ENCODE peak calls at places on chromosomes 12 and 14, in five cellular contexts. One of them, this sample, is unnamed.

GRCh38 chr12:402127-402456 is 648 bp downstream of the CCDC77 start:
- DNase-seq in T-helper 17 cell: no peak
- DNase-seq in NCI-H1417 treated with DMSO at 0.1 percent for 48 hours: no peak
- DNase-seq in ecto neural progenitor cell: peak; percentile 49
- DNase-seq in NCI-H226: no peak
- DNase-seq in this sample: no peak

GRCh38 chr12:15527201-15527782 is 205.0 kb downstream of the PTPRO start:
- DNase-seq in NCI-H1417 treated with DMSO at 0.1 percent for 48 hours: no peak
- DNase-seq in NCI-H226: peak; percentile 56
- DNase-seq in ecto neural progenitor cell: no peak
- DNase-seq in T-helper 17 cell: no peak
- DNase-seq in this sample: peak; percentile 60

GRCh38 chr14:54364555-54365415 is 32.0 kb upstream of the CDKN3 start:
- DNase-seq in NCI-H1417 treated with DMSO at 0.1 percent for 48 hours: no peak
- DNase-seq in T-helper 17 cell: no peak
- DNase-seq in ecto neural progenitor cell: no peak
- DNase-seq in NCI-H226: peak; percentile 63
- DNase-seq in this sample: no peak

GRCh38 chr14:45252356-45253069 is 489 bp downstream of the MIS18BP1 start:
- DNase-seq in ecto neural progenitor cell: no peak
- DNase-seq in NCI-H226: no peak
- DNase-seq in T-helper 17 cell: no peak
- DNase-seq in NCI-H1417 treated with DMSO at 0.1 percent for 48 hours: no peak
- DNase-seq in this sample: no peak

GRCh38 chr14:105378199-105378598 is 20.1 kb upstream of the TEX22 start:
- DNase-seq in ecto neural progenitor cell: no peak
- DNase-seq in NCI-H1417 treated with DMSO at 0.1 percent for 48 hours: no peak
- DNase-seq in NCI-H226: no peak
- DNase-seq in T-helper 17 cell: no peak
- DNase-seq in this sample: no peak

GRCh38 chr12:14153803-14154202 is 172.4 kb upstream of the GRIN2B start:
- DNase-seq in NCI-H1417 treated with DMSO at 0.1 percent for 48 hours: no peak
- DNase-seq in NCI-H226: no peak
- DNase-seq in ecto neural progenitor cell: no peak
- DNase-seq in T-helper 17 cell: no peak
- DNase-seq in this sample: no peak

GRCh38 chr12:1204581-1205121 is 213.6 kb downstream of the ERC1 start:
- DNase-seq in ecto neural progenitor cell: no peak
- DNase-seq in NCI-H226: no peak
- DNase-seq in NCI-H1417 treated with DMSO at 0.1 percent for 48 hours: no peak
- DNase-seq in T-helper 17 cell: no peak
- DNase-seq in this sample: no peak

GRCh38 chr12:56684745-56685369 is 3.2 kb downstream of the PTGES3 start:
- DNase-seq in ecto neural progenitor cell: peak; percentile 31
- DNase-seq in NCI-H226: no peak
- DNase-seq in NCI-H1417 treated with DMSO at 0.1 percent for 48 hours: no peak
- DNase-seq in T-helper 17 cell: no peak
- DNase-seq in this sample: peak; percentile 42

GRCh38 chr12:69007166-69007857 is 74.3 kb upstream of the CPM start:
- DNase-seq in NCI-H1417 treated with DMSO at 0.1 percent for 48 hours: peak; percentile 37
- DNase-seq in ecto neural progenitor cell: no peak
- DNase-seq in T-helper 17 cell: no peak
- DNase-seq in NCI-H226: no peak
- DNase-seq in this sample: peak; percentile 67

GRCh38 chr12:66352197-66352596 is 49.9 kb downstream of the HELB start:
- DNase-seq in ecto neural progenitor cell: peak; percentile 72
- DNase-seq in NCI-H226: peak; percentile 37
- DNase-seq in NCI-H1417 treated with DMSO at 0.1 percent for 48 hours: no peak
- DNase-seq in T-helper 17 cell: no peak
- DNase-seq in this sample: peak; percentile 83

GRCh38 chr14:58281969-58282368 is 16.4 kb upstream of the ARID4A start:
- DNase-seq in NCI-H1417 treated with DMSO at 0.1 percent for 48 hours: no peak
- DNase-seq in T-helper 17 cell: no peak
- DNase-seq in NCI-H226: no peak
- DNase-seq in ecto neural progenitor cell: no peak
- DNase-seq in this sample: no peak

GRCh38 chr12:47078733-47079364 is 572 bp upstream of the PCED1B start:
- DNase-seq in T-helper 17 cell: no peak
- DNase-seq in ecto neural progenitor cell: no peak
- DNase-seq in NCI-H226: no peak
- DNase-seq in NCI-H1417 treated with DMSO at 0.1 percent for 48 hours: peak; percentile 6
- DNase-seq in this sample: peak; percentile 76

GRCh38 chr12:89098390-89099102 is 253.8 kb downstream of the DUSP6 start:
- DNase-seq in NCI-H1417 treated with DMSO at 0.1 percent for 48 hours: no peak
- DNase-seq in NCI-H226: no peak
- DNase-seq in T-helper 17 cell: no peak
- DNase-seq in ecto neural progenitor cell: peak; percentile 56
- DNase-seq in this sample: peak; percentile 83

GRCh38 chr14:74882103-74882920 is 596 bp downstream of the DLST start:
- DNase-seq in NCI-H226: no peak
- DNase-seq in ecto neural progenitor cell: no peak
- DNase-seq in T-helper 17 cell: peak; percentile 33
- DNase-seq in NCI-H1417 treated with DMSO at 0.1 percent for 48 hours: no peak
- DNase-seq in this sample: no peak

GRCh38 chr12:18428416-18428815 is 167.1 kb downstream of the PIK3C2G start:
- DNase-seq in T-helper 17 cell: no peak
- DNase-seq in NCI-H226: peak; percentile 88
- DNase-seq in ecto neural progenitor cell: no peak
- DNase-seq in NCI-H1417 treated with DMSO at 0.1 percent for 48 hours: no peak
- DNase-seq in this sample: no peak

GRCh38 chr12:19979584-19979983 is 388.8 kb upstream of the PDE3A start:
- DNase-seq in NCI-H226: no peak
- DNase-seq in ecto neural progenitor cell: no peak
- DNase-seq in T-helper 17 cell: no peak
- DNase-seq in NCI-H1417 treated with DMSO at 0.1 percent for 48 hours: no peak
- DNase-seq in this sample: no peak

GRCh38 chr14:63508033-63508432 is 35.1 kb downstream of the PPP2R5E start:
- DNase-seq in ecto neural progenitor cell: no peak
- DNase-seq in NCI-H226: no peak
- DNase-seq in T-helper 17 cell: no peak
- DNase-seq in NCI-H1417 treated with DMSO at 0.1 percent for 48 hours: no peak
- DNase-seq in this sample: no peak

GRCh38 chr12:5032821-5033220 is 10.9 kb upstream of the KCNA5 start:
- DNase-seq in ecto neural progenitor cell: no peak
- DNase-seq in NCI-H226: no peak
- DNase-seq in T-helper 17 cell: no peak
- DNase-seq in NCI-H1417 treated with DMSO at 0.1 percent for 48 hours: no peak
- DNase-seq in this sample: no peak

GRCh38 chr14:50232276-50232642 is 881 bp upstream of the SOS2 start:
- DNase-seq in NCI-H226: no peak
- DNase-seq in T-helper 17 cell: no peak
- DNase-seq in ecto neural progenitor cell: no peak
- DNase-seq in NCI-H1417 treated with DMSO at 0.1 percent for 48 hours: no peak
- DNase-seq in this sample: no peak

GRCh38 chr14:32426028-32426427 is 96.9 kb downstream of the AKAP6 start:
- DNase-seq in NCI-H226: no peak
- DNase-seq in T-helper 17 cell: no peak
- DNase-seq in NCI-H1417 treated with DMSO at 0.1 percent for 48 hours: no peak
- DNase-seq in ecto neural progenitor cell: no peak
- DNase-seq in this sample: no peak

GRCh38 chr12:51669996-51670395 is 79.0 kb downstream of the SCN8A start:
- DNase-seq in NCI-H1417 treated with DMSO at 0.1 percent for 48 hours: no peak
- DNase-seq in T-helper 17 cell: no peak
- DNase-seq in ecto neural progenitor cell: no peak
- DNase-seq in NCI-H226: no peak
- DNase-seq in this sample: no peak

GRCh38 chr14:86462193-86462592 is 932.2 kb downstream of the FLRT2 start:
- DNase-seq in NCI-H1417 treated with DMSO at 0.1 percent for 48 hours: no peak
- DNase-seq in NCI-H226: no peak
- DNase-seq in ecto neural progenitor cell: no peak
- DNase-seq in T-helper 17 cell: no peak
- DNase-seq in this sample: peak; percentile 55

GRCh38 chr12:116381744-116382455 is 104.4 kb upstream of the MED13L start:
- DNase-seq in T-helper 17 cell: no peak
- DNase-seq in NCI-H1417 treated with DMSO at 0.1 percent for 48 hours: no peak
- DNase-seq in NCI-H226: peak; percentile 91
- DNase-seq in ecto neural progenitor cell: peak; percentile 91
- DNase-seq in this sample: peak; percentile 97

GRCh38 chr14:96098309-96098998 is 59.3 kb downstream of the C14orf132 start:
- DNase-seq in T-helper 17 cell: no peak
- DNase-seq in NCI-H1417 treated with DMSO at 0.1 percent for 48 hours: peak; percentile 51
- DNase-seq in ecto neural progenitor cell: peak; percentile 72
- DNase-seq in NCI-H226: peak; percentile 31
- DNase-seq in this sample: peak; percentile 86

GRCh38 chr12:119803391-119803791 is 73.7 kb downstream of the CIT start:
- DNase-seq in ecto neural progenitor cell: peak; percentile 83
- DNase-seq in NCI-H1417 treated with DMSO at 0.1 percent for 48 hours: no peak
- DNase-seq in T-helper 17 cell: no peak
- DNase-seq in NCI-H226: no peak
- DNase-seq in this sample: peak; percentile 80

GRCh38 chr12:80551897-80552296 is 107.9 kb downstream of the PTPRQ start:
- DNase-seq in T-helper 17 cell: no peak
- DNase-seq in NCI-H226: peak; percentile 95
- DNase-seq in ecto neural progenitor cell: no peak
- DNase-seq in NCI-H1417 treated with DMSO at 0.1 percent for 48 hours: no peak
- DNase-seq in this sample: no peak

GRCh38 chr12:113246478-113247122 is 25.3 kb downstream of the TPCN1 start:
- DNase-seq in NCI-H1417 treated with DMSO at 0.1 percent for 48 hours: no peak
- DNase-seq in NCI-H226: no peak
- DNase-seq in ecto neural progenitor cell: no peak
- DNase-seq in T-helper 17 cell: no peak
- DNase-seq in this sample: peak; percentile 92

GRCh38 chr12:105235299-105235746 is 651 bp downstream of the APPL2 start:
- DNase-seq in NCI-H1417 treated with DMSO at 0.1 percent for 48 hours: no peak
- DNase-seq in NCI-H226: no peak
- DNase-seq in ecto neural progenitor cell: no peak
- DNase-seq in T-helper 17 cell: no peak
- DNase-seq in this sample: peak; percentile 56

GRCh38 chr14:105177082-105177481 is 4.0 kb downstream of the NUDT14 start:
- DNase-seq in T-helper 17 cell: no peak
- DNase-seq in NCI-H226: no peak
- DNase-seq in NCI-H1417 treated with DMSO at 0.1 percent for 48 hours: no peak
- DNase-seq in ecto neural progenitor cell: no peak
- DNase-seq in this sample: no peak

GRCh38 chr14:23942587-23942986 is 11.0 kb upstream of the DHRS4 start:
- DNase-seq in ecto neural progenitor cell: no peak
- DNase-seq in NCI-H1417 treated with DMSO at 0.1 percent for 48 hours: no peak
- DNase-seq in T-helper 17 cell: no peak
- DNase-seq in NCI-H226: no peak
- DNase-seq in this sample: no peak

GRCh38 chr14:34171431-34171830 is 220.6 kb upstream of the EGLN3 start:
- DNase-seq in T-helper 17 cell: no peak
- DNase-seq in ecto neural progenitor cell: no peak
- DNase-seq in NCI-H226: no peak
- DNase-seq in NCI-H1417 treated with DMSO at 0.1 percent for 48 hours: no peak
- DNase-seq in this sample: no peak

GRCh38 chr14:52790011-52790755 is 1.2 kb downstream of the GNPNAT1 start:
- DNase-seq in ecto neural progenitor cell: no peak
- DNase-seq in T-helper 17 cell: no peak
- DNase-seq in NCI-H1417 treated with DMSO at 0.1 percent for 48 hours: no peak
- DNase-seq in NCI-H226: no peak
- DNase-seq in this sample: no peak

GRCh38 chr14:90398315-90398811 is 1.5 kb downstream of the CALM1 start:
- DNase-seq in NCI-H1417 treated with DMSO at 0.1 percent for 48 hours: no peak
- DNase-seq in ecto neural progenitor cell: no peak
- DNase-seq in NCI-H226: no peak
- DNase-seq in T-helper 17 cell: peak; percentile 41
- DNase-seq in this sample: no peak

GRCh38 chr12:93886533-93887511 is 209.6 kb downstream of the CRADD start:
- DNase-seq in NCI-H1417 treated with DMSO at 0.1 percent for 48 hours: no peak
- DNase-seq in ecto neural progenitor cell: no peak
- DNase-seq in T-helper 17 cell: no peak
- DNase-seq in NCI-H226: peak; percentile 72
- DNase-seq in this sample: no peak

GRCh38 chr14:61219673-61220072 is 61.5 kb downstream of the TMEM30B start:
- DNase-seq in NCI-H1417 treated with DMSO at 0.1 percent for 48 hours: no peak
- DNase-seq in ecto neural progenitor cell: no peak
- DNase-seq in T-helper 17 cell: no peak
- DNase-seq in NCI-H226: no peak
- DNase-seq in this sample: no peak

GRCh38 chr12:46452061-46452615 is 79.6 kb upstream of the SLC38A2 start:
- DNase-seq in ecto neural progenitor cell: no peak
- DNase-seq in NCI-H1417 treated with DMSO at 0.1 percent for 48 hours: no peak
- DNase-seq in T-helper 17 cell: no peak
- DNase-seq in NCI-H226: peak; percentile 79
- DNase-seq in this sample: no peak

GRCh38 chr12:85076688-85077430 is 40.7 kb downstream of the LRRIQ1 start:
- DNase-seq in NCI-H226: peak; percentile 93
- DNase-seq in T-helper 17 cell: no peak
- DNase-seq in NCI-H1417 treated with DMSO at 0.1 percent for 48 hours: peak; percentile 81
- DNase-seq in ecto neural progenitor cell: no peak
- DNase-seq in this sample: no peak

GRCh38 chr14:22520235-22520634 is 68.8 kb downstream of the DAD1 start:
- DNase-seq in NCI-H1417 treated with DMSO at 0.1 percent for 48 hours: no peak
- DNase-seq in NCI-H226: peak; percentile 78
- DNase-seq in T-helper 17 cell: no peak
- DNase-seq in ecto neural progenitor cell: no peak
- DNase-seq in this sample: no peak

GRCh38 chr12:124391340-124392261 is 96.7 kb downstream of the RFLNA start:
- DNase-seq in NCI-H226: peak; percentile 65
- DNase-seq in NCI-H1417 treated with DMSO at 0.1 percent for 48 hours: no peak
- DNase-seq in ecto neural progenitor cell: no peak
- DNase-seq in T-helper 17 cell: no peak
- DNase-seq in this sample: no peak

GRCh38 chr12:95102916-95103671 is 29.7 kb upstream of the NR2C1 start:
- DNase-seq in NCI-H1417 treated with DMSO at 0.1 percent for 48 hours: peak; percentile 1
- DNase-seq in ecto neural progenitor cell: no peak
- DNase-seq in NCI-H226: peak; percentile 93
- DNase-seq in T-helper 17 cell: no peak
- DNase-seq in this sample: no peak

This sample was measured in islet precursor cell.